ENCODE peak calls at places on chromosome 1, in four cellular contexts. P, I, J and O are unnamed samples.

GRCh38 chr1:159869173-159869572 is 6.7 kb upstream of the VSIG8 start:
- DNase-seq in P (no peak), I (peak), J (no peak), O (no peak)

GRCh38 chr1:88802950-88803349 is 88.4 kb downstream of the GTF2B start:
- DNase-seq in P (no peak), I (no peak), J (no peak), O (no peak)

GRCh38 chr1:92857817-92858216 is 26.0 kb downstream of the RPL5 start:
- DNase-seq in P (no peak), I (no peak), J (no peak), O (no peak)

GRCh38 chr1:38046333-38046883 is at the start of gene POU3F1:
- DNase-seq in P (no peak), I (no peak), J (no peak), O (peak)

GRCh38 chr1:35568975-35569395 is 4.1 kb upstream of the TFAP2E start:
- DNase-seq in P (peak), I (peak), J (peak), O (peak)

GRCh38 chr1:47841356-47841755 is 155.8 kb downstream of the TRABD2B start:
- DNase-seq in P (no peak), I (no peak), J (no peak), O (no peak)

GRCh38 chr1:239357867-239358266 is 28.5 kb upstream of the CHRM3 start:
- DNase-seq in P (no peak), I (no peak), J (no peak), O (no peak)

GRCh38 chr1:40738831-40739230 is 44.8 kb upstream of the KCNQ4 start:
- DNase-seq in P (no peak), I (no peak), J (no peak), O (no peak)

GRCh38 chr1:37606481-37607263 is 10.9 kb upstream of the GNL2 start:
- DNase-seq in P (no peak), I (no peak), J (no peak), O (no peak)

GRCh38 chr1:10651377-10651776 is 145.1 kb downstream of the CASZ1 start:
- DNase-seq in P (no peak), I (no peak), J (no peak), O (no peak)

GRCh38 chr1:46650491-46650890 is 17.7 kb downstream of the ATPAF1 start:
- DNase-seq in P (no peak), I (no peak), J (no peak), O (no peak)

GRCh38 chr1:117828206-117828605 is 101.2 kb downstream of the GDAP2 start:
- DNase-seq in P (peak), I (no peak), J (no peak), O (peak)

GRCh38 chr1:221437171-221437570 is 304.7 kb downstream of the DUSP10 start:
- DNase-seq in P (no peak), I (no peak), J (no peak), O (no peak)

GRCh38 chr1:77283701-77284425 is 2.0 kb downstream of the AK5 start:
- DNase-seq in P (no peak), I (no peak), J (no peak), O (no peak)

GRCh38 chr1:164510435-164510834 is 48.5 kb upstream of the PBX1 start:
- DNase-seq in P (no peak), I (peak), J (no peak), O (no peak)

GRCh38 chr1:160081261-160081936 is at the start of gene KCNJ9:
- DNase-seq in P (no peak), I (no peak), J (peak), O (no peak)